ENCODE peak calls at places on chromosomes 2 and 18, in six cellular contexts. One of them, this sample, is unnamed.

GRCh38 chr2:176415946-176416499 is 146.8 kb downstream of the MTX2 start:
- DNase-seq in Karpas-422: peak; percentile 40
- DNase-seq in GM23248: no peak
- DNase-seq in RWPE1: no peak
- DNase-seq in caudate nucleus: no peak
- DNase-seq in AG04450: no peak
- DNase-seq in this sample: no peak

GRCh38 chr2:73246850-73247249 is 12.7 kb downstream of the CCT7 start:
- DNase-seq in Karpas-422: no peak
- DNase-seq in GM23248: peak; percentile 22
- DNase-seq in RWPE1: no peak
- DNase-seq in caudate nucleus: no peak
- DNase-seq in AG04450: no peak
- DNase-seq in this sample: no peak

GRCh38 chr2:241068942-241069810 is 32.9 kb downstream of the MTERF4 start:
- DNase-seq in Karpas-422: no peak
- DNase-seq in GM23248: no peak
- DNase-seq in RWPE1: no peak
- DNase-seq in caudate nucleus: no peak
- DNase-seq in AG04450: no peak
- DNase-seq in this sample: no peak

GRCh38 chr2:118850171-118850900 is 2.9 kb upstream of the EN1 start:
- DNase-seq in Karpas-422: no peak
- DNase-seq in GM23248: no peak
- DNase-seq in RWPE1: no peak
- DNase-seq in caudate nucleus: no peak
- DNase-seq in AG04450: no peak
- DNase-seq in this sample: no peak

GRCh38 chr2:100242891-100243670 is 79.2 kb downstream of the LONRF2 start:
- DNase-seq in Karpas-422: peak; percentile 90
- DNase-seq in GM23248: peak; percentile 75
- DNase-seq in RWPE1: peak; percentile 46
- DNase-seq in caudate nucleus: no peak
- DNase-seq in AG04450: no peak
- DNase-seq in this sample: no peak

GRCh38 chr2:160989778-160990177 is 170.4 kb upstream of the TANK start:
- DNase-seq in Karpas-422: peak; percentile 24
- DNase-seq in GM23248: no peak
- DNase-seq in RWPE1: no peak
- DNase-seq in caudate nucleus: no peak
- DNase-seq in AG04450: no peak
- DNase-seq in this sample: no peak

GRCh38 chr2:208266641-208267335 is 733 bp downstream of the PIKFYVE start:
- DNase-seq in Karpas-422: peak; percentile 56
- DNase-seq in GM23248: peak; percentile 58
- DNase-seq in RWPE1: no peak
- DNase-seq in caudate nucleus: no peak
- DNase-seq in AG04450: no peak
- DNase-seq in this sample: no peak

GRCh38 chr2:144331652-144332355 is 188.1 kb downstream of the ZEB2 start:
- DNase-seq in Karpas-422: no peak
- DNase-seq in GM23248: peak; percentile 86
- DNase-seq in RWPE1: peak; percentile 16
- DNase-seq in caudate nucleus: no peak
- DNase-seq in AG04450: no peak
- DNase-seq in this sample: peak; percentile 84

GRCh38 chr2:189441709-189442074 is 418 bp downstream of the WDR75 start:
- DNase-seq in Karpas-422: no peak
- DNase-seq in GM23248: no peak
- DNase-seq in RWPE1: peak; percentile 38
- DNase-seq in caudate nucleus: no peak
- DNase-seq in AG04450: no peak
- DNase-seq in this sample: no peak

GRCh38 chr2:27320958-27321543 is 1.8 kb downstream of the MPV17 start:
- DNase-seq in Karpas-422: no peak
- DNase-seq in GM23248: peak; percentile 99
- DNase-seq in RWPE1: peak; percentile 96
- DNase-seq in caudate nucleus: no peak
- DNase-seq in AG04450: peak; percentile 96
- DNase-seq in this sample: peak; percentile 35

GRCh38 chr2:17830053-17831034 is 14.1 kb downstream of the MSGN1 start:
- DNase-seq in Karpas-422: peak; percentile 87
- DNase-seq in GM23248: peak; percentile 82
- DNase-seq in RWPE1: peak; percentile 63
- DNase-seq in caudate nucleus: no peak
- DNase-seq in AG04450: peak; percentile 20
- DNase-seq in this sample: peak; percentile 18

GRCh38 chr2:218074031-218074430 is 5.0 kb downstream of the RUFY4 start:
- DNase-seq in Karpas-422: peak; percentile 74
- DNase-seq in GM23248: no peak
- DNase-seq in RWPE1: no peak
- DNase-seq in caudate nucleus: no peak
- DNase-seq in AG04450: no peak
- DNase-seq in this sample: no peak

GRCh38 chr2:105828543-105828942 is 83.8 kb downstream of the NCK2 start:
- DNase-seq in Karpas-422: no peak
- DNase-seq in GM23248: no peak
- DNase-seq in RWPE1: no peak
- DNase-seq in caudate nucleus: no peak
- DNase-seq in AG04450: no peak
- DNase-seq in this sample: no peak

GRCh38 chr2:1727796-1728474 is 16.4 kb downstream of the PXDN start:
- DNase-seq in Karpas-422: no peak
- DNase-seq in GM23248: no peak
- DNase-seq in RWPE1: no peak
- DNase-seq in caudate nucleus: no peak
- DNase-seq in AG04450: no peak
- DNase-seq in this sample: no peak

GRCh38 chr18:35205199-35205712 is 35.6 kb upstream of the ZNF397 start:
- DNase-seq in Karpas-422: no peak
- DNase-seq in GM23248: no peak
- DNase-seq in RWPE1: no peak
- DNase-seq in caudate nucleus: no peak
- DNase-seq in AG04450: no peak
- DNase-seq in this sample: no peak

GRCh38 chr18:67621025-67621713 is 104.6 kb upstream of the DSEL start:
- DNase-seq in Karpas-422: no peak
- DNase-seq in GM23248: no peak
- DNase-seq in RWPE1: no peak
- DNase-seq in caudate nucleus: no peak
- DNase-seq in AG04450: no peak
- DNase-seq in this sample: no peak
- H3K27ac ChIP-seq in Karpas-422: no peak overlapping the region
- H3K27ac ChIP-seq in GM23248: no peak overlapping the region
- H3K27ac ChIP-seq in RWPE1: no peak overlapping the region
- H3K27ac ChIP-seq in caudate nucleus: no peak overlapping the region
- H3K27ac ChIP-seq in AG04450: no peak overlapping the region
- H3K27ac ChIP-seq in this sample: no peak overlapping the region

GRCh38 chr2:20444113-20444992 is 2.5 kb upstream of the RHOB start:
- DNase-seq in Karpas-422: no peak
- DNase-seq in GM23248: peak; percentile 78
- DNase-seq in RWPE1: no peak
- DNase-seq in caudate nucleus: no peak
- DNase-seq in AG04450: no peak
- DNase-seq in this sample: no peak
- H3K27ac ChIP-seq in Karpas-422: no peak overlapping the region
- H3K27ac ChIP-seq in GM23248: peak overlapping the region; percentile 54
- H3K27ac ChIP-seq in RWPE1: no peak overlapping the region
- H3K27ac ChIP-seq in caudate nucleus: peak overlapping the region; percentile 76
- H3K27ac ChIP-seq in AG04450: no peak overlapping the region
- H3K27ac ChIP-seq in this sample: peak overlapping the region; percentile 61

GRCh38 chr2:285990-286389 is 1.9 kb downstream of the ALKAL2 start:
- DNase-seq in Karpas-422: no peak
- DNase-seq in GM23248: no peak
- DNase-seq in RWPE1: no peak
- DNase-seq in caudate nucleus: no peak
- DNase-seq in AG04450: no peak
- DNase-seq in this sample: no peak

GRCh38 chr2:286774-287392 is 1.0 kb downstream of the ALKAL2 start:
- DNase-seq in Karpas-422: no peak
- DNase-seq in GM23248: no peak
- DNase-seq in RWPE1: no peak
- DNase-seq in caudate nucleus: no peak
- DNase-seq in AG04450: no peak
- DNase-seq in this sample: no peak

GRCh38 chr2:283996-284794 is 3.7 kb downstream of the ALKAL2 start:
- DNase-seq in Karpas-422: no peak
- DNase-seq in GM23248: no peak
- DNase-seq in RWPE1: no peak
- DNase-seq in caudate nucleus: no peak
- DNase-seq in AG04450: no peak
- DNase-seq in this sample: no peak

GRCh38 chr2:284896-285492 is 2.9 kb downstream of the ALKAL2 start:
- DNase-seq in Karpas-422: no peak
- DNase-seq in GM23248: no peak
- DNase-seq in RWPE1: no peak
- DNase-seq in caudate nucleus: no peak
- DNase-seq in AG04450: no peak
- DNase-seq in this sample: no peak

GRCh38 chr2:285506-285905 is 2.4 kb downstream of the ALKAL2 start:
- DNase-seq in Karpas-422: no peak
- DNase-seq in GM23248: peak; percentile 86
- DNase-seq in RWPE1: no peak
- DNase-seq in caudate nucleus: no peak
- DNase-seq in AG04450: peak; percentile 36
- DNase-seq in this sample: no peak
- H3K27ac ChIP-seq in Karpas-422: no peak overlapping the region
- H3K27ac ChIP-seq in GM23248: peak overlapping the region; percentile 44
- H3K27ac ChIP-seq in RWPE1: no peak overlapping the region
- H3K27ac ChIP-seq in caudate nucleus: no peak overlapping the region
- H3K27ac ChIP-seq in AG04450: no peak overlapping the region
- H3K27ac ChIP-seq in this sample: no peak overlapping the region

GRCh38 chr18:24014062-24014985 is at the start of gene TTC39C:
- DNase-seq in Karpas-422: peak; percentile 65
- DNase-seq in GM23248: peak; percentile 94
- DNase-seq in RWPE1: peak; percentile 55
- DNase-seq in caudate nucleus: no peak
- DNase-seq in AG04450: no peak
- DNase-seq in this sample: no peak

GRCh38 chr18:24015897-24016631 is 1.5 kb downstream of the TTC39C start:
- DNase-seq in Karpas-422: peak; percentile 31
- DNase-seq in GM23248: peak; percentile 20
- DNase-seq in RWPE1: no peak
- DNase-seq in caudate nucleus: no peak
- DNase-seq in AG04450: no peak
- DNase-seq in this sample: no peak

GRCh38 chr18:24013061-24013460 is 1.5 kb upstream of the TTC39C start:
- DNase-seq in Karpas-422: no peak
- DNase-seq in GM23248: peak; percentile 34
- DNase-seq in RWPE1: no peak
- DNase-seq in caudate nucleus: no peak
- DNase-seq in AG04450: no peak
- DNase-seq in this sample: no peak

GRCh38 chr18:24016643-24017042 is 2.1 kb downstream of the TTC39C start:
- DNase-seq in Karpas-422: no peak
- DNase-seq in GM23248: peak; percentile 34
- DNase-seq in RWPE1: peak; percentile 34
- DNase-seq in caudate nucleus: no peak
- DNase-seq in AG04450: no peak
- DNase-seq in this sample: no peak

DNA sequence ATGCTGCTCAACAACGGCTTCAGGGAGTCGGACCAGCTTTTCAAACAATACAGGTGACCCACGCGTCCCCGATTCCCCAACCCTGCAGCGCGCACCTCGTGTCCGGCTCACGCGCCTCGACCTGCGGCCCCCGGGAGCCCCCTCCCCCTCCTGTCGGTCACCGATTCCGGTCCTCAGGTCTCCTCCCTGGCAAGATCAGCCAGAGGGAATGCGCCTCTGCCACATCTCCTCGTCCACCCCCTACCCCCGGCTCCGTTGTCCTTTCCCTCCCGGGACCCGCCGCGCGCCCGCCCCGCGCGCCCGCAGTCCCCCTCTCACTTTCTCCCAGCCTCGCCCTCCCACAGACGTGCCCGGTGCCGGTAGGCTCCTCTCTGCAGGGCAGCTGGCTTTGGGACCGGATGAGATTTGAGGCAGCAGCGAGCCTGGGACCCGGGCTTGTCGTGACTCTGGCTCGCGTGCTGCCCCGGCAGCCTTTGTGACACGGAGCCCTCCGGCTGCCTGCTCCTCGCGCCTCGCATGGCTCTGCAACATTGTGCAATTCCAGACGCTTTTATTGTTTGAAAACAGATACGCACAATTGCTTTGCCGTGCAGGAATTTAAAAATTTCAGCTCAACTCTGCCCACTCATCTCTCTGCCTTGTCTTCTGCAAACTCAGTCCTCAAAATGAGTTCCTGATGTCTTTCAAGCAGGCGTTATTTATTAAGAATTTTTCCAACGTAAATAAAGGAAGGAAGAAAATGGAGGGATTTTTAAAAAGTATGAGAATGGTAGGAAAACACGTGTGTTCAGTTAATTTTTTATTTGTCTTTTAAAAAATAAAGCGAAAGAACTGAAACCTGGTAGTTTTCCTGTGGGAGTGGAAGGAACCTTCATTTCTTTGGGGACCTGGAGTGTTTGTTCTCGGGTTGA is 687 bp downstream of the TTC39C start:
- DNase-seq in Karpas-422: peak; percentile 38
- DNase-seq in GM23248: peak; percentile 93
- DNase-seq in RWPE1: peak; percentile 30
- DNase-seq in caudate nucleus: no peak
- DNase-seq in AG04450: no peak
- DNase-seq in this sample: no peak
- H3K27ac ChIP-seq in Karpas-422: no peak overlapping the region
- H3K27ac ChIP-seq in GM23248: peak overlapping the region; percentile 92
- H3K27ac ChIP-seq in RWPE1: peak overlapping the region; percentile 85
- H3K27ac ChIP-seq in caudate nucleus: no peak overlapping the region
- H3K27ac ChIP-seq in AG04450: peak overlapping the region; percentile 90
- H3K27ac ChIP-seq in this sample: no peak overlapping the region

DNA sequence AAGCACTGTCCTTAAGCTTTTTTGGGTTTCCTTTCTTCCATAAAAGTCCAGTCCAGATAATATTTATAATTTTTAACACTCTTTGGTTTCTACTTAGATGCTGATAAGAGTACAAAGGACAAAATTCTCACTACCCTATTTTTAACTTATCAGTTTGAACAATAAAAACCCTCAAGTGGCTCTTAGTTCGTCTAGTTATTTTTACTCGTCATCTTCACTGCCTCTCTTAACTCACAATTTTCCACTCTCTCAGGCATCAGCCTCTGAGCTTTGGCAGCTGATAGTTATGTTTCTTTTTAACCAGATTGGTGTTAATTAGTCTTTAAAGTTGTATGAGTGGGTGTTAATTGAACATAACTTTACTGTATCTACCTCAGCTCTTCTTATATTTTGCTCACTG is 517.1 kb upstream of the SYT4 start:
- DNase-seq in Karpas-422: no peak
- DNase-seq in GM23248: no peak
- DNase-seq in RWPE1: no peak
- DNase-seq in caudate nucleus: no peak
- DNase-seq in AG04450: no peak
- DNase-seq in this sample: no peak
- H3K27ac ChIP-seq in Karpas-422: no peak overlapping the region
- H3K27ac ChIP-seq in GM23248: no peak overlapping the region
- H3K27ac ChIP-seq in RWPE1: no peak overlapping the region
- H3K27ac ChIP-seq in caudate nucleus: no peak overlapping the region
- H3K27ac ChIP-seq in AG04450: no peak overlapping the region
- H3K27ac ChIP-seq in this sample: no peak overlapping the region